ENCODE peak calls at places on chromosome 9, in ten cellular contexts. G, N, T, J, S, K, P, U, X and F are unnamed samples.

GRCh38 chr9:3491450-3491849 is 34.4 kb downstream of the RFX3 start:
- DNase-seq in G (no peak), N (no peak), T (no peak), J (no peak), S (no peak), K (no peak), P (no peak), U (no peak), X (no peak), F (no peak)

GRCh38 chr9:81737871-81738507 is 48.6 kb upstream of the TLE1 start:
- DNase-seq in G (peak; percentile 42), N (peak; percentile 89), T (peak; percentile 31), J (peak; percentile 73), S (peak; percentile 89), K (no peak), P (peak; percentile 74), U (peak; percentile 95), X (no peak), F (peak; percentile 88)

GRCh38 chr9:26170224-26170623 is 492.0 kb upstream of the TUSC1 start:
- DNase-seq in G (no peak), N (no peak), T (no peak), J (peak; percentile 85), S (no peak), K (no peak), P (no peak), U (no peak), X (no peak), F (no peak)

GRCh38 chr9:75410405-75410804 is 322.1 kb downstream of the OSTF1 start:
- DNase-seq in G (no peak), N (no peak), T (no peak), J (no peak), S (no peak), K (no peak), P (no peak), U (no peak), X (no peak), F (no peak)

GRCh38 chr9:28073278-28073677 is 500.0 kb upstream of the C9orf72 start:
- DNase-seq in G (no peak), N (peak; percentile 15), T (peak; percentile 40), J (peak; percentile 52), S (peak; percentile 62), K (peak; percentile 3), P (no peak), U (peak; percentile 63), X (no peak), F (peak; percentile 69)

GRCh38 chr9:113345165-113345564 is 4.2 kb upstream of the BSPRY start:
- DNase-seq in G (no peak), N (no peak), T (no peak), J (no peak), S (no peak), K (no peak), P (no peak), U (no peak), X (no peak), F (no peak)

GRCh38 chr9:5899292-5899691 is 8.6 kb downstream of the MLANA start:
- DNase-seq in G (no peak), N (no peak), T (no peak), J (no peak), S (peak; percentile 10), K (no peak), P (no peak), U (no peak), X (no peak), F (no peak)

GRCh38 chr9:134475051-134475790 is 149.0 kb downstream of the RXRA start:
- DNase-seq in G (no peak), N (no peak), T (peak; percentile 59), J (peak; percentile 87), S (no peak), K (no peak), P (peak; percentile 90), U (peak; percentile 64), X (no peak), F (no peak)

GRCh38 chr9:135139366-135139965 is 52.0 kb downstream of the OLFM1 start:
- DNase-seq in G (no peak), N (no peak), T (no peak), J (no peak), S (no peak), K (no peak), P (no peak), U (no peak), X (no peak), F (no peak)

GRCh38 chr9:134725605-134725940 is 84.0 kb downstream of the COL5A1 start:
- DNase-seq in G (peak; percentile 74), N (no peak), T (peak; percentile 61), J (no peak), S (peak; percentile 4), K (no peak), P (no peak), U (no peak), X (no peak), F (no peak)

GRCh38 chr9:79799691-79800345 is 228.1 kb downstream of the TLE4 start:
- DNase-seq in G (no peak), N (no peak), T (no peak), J (no peak), S (no peak), K (no peak), P (no peak), U (peak; percentile 6), X (no peak), F (no peak)

DNA sequence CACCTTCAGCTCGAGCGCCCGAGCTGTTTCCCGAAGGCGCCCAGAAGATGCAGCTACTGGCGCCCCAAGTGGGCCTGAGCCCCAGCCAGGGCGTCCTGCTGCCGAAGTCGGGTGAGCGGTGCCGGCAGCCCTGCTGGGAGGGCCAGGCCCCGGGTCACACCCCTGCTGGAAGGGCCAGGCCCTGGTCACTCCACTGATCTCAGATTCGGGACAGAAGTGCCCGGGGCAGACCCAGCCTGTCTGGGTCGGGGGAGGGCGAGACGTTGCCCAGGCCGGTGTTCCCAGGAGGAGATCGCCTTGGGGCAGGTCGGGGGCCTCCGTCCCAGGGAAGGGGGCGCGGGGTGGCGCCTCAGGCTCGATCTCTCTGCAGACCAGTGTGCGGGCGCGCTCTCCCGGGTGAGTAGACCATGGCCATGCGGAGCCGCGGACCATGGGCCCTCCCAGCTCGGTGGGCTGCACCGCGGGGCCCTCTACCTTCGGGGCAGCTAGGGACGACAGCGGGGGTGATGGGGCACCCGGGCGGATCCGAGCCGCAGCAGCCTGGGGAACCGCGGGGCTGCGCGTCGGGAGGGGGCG is 2.3 kb downstream of the LCNL1 start:
- DNase-seq in G (no peak), N (no peak), T (no peak), J (no peak), S (no peak), K (no peak), P (no peak), U (no peak), X (no peak), F (no peak)
- H3K4me3 ChIP-seq in G (no peak overlapping the region), N (no peak overlapping the region), T (no peak overlapping the region), J (no peak overlapping the region), S (no peak overlapping the region), K (no peak overlapping the region), P (no peak overlapping the region), U (no peak overlapping the region), X (no peak overlapping the region), F (no peak overlapping the region)

GRCh38 chr9:11319477-11320060 is 706.8 kb upstream of the PTPRD start:
- DNase-seq in G (no peak), N (no peak), T (no peak), J (no peak), S (peak; percentile 33), K (peak; percentile 4), P (no peak), U (peak; percentile 13), X (no peak), F (peak; percentile 51)
- TF ChIP-seq CTCF in G (no peak), N (peak; percentile 17), T (no peak), J (no peak), S (peak; percentile 60), K (peak; percentile 59), P (no peak), U (peak; percentile 79), X (no peak), F (peak; percentile 80)

DNA sequence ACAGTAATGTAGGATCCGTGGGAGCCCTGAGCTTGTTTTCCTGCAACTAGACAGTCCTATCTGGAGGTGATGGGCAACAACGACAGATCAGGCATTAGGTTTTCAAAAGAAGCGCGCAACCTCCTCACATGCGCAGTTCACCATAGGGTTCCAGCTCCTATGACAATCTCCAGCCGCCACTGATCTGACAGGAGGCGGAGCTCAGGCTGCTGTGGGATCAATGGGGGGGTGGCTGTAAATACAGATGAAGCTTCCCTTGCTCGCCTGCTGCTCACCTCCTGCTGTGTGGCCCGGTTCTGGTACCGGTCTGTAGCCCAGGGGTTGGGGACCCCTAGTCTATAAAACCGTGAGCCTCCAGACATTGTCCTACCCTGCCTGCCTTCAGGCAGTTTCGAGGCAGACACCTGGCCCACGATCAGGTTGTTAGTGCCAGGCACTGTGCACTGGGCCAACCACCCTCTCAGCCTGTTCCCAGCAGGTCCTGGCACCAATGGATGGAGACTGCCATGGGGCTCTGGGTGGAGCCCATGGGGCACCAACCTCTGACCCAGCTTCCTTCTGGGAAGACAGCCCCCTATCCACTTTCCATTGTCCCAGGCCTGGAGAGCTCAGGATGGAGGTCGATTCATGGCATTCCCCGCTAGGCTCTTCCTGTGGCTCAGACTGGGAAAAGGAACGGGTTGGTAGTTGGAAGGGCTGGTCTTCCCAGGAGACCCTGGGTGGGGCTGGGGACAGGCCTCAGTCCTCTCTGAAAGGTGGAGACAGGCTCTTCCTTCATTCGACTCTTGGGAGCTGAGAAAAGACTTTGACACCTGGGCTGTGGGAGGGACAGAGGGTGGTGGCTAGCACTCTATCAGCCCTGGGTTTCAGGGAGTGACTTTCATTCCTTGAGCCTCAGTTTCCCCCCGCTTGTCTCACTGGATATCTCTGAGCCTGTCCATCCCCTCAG is 1.7 kb downstream of the ENDOG start:
- DNase-seq in G (no peak), N (no peak), T (no peak), J (peak; percentile 49), S (peak; percentile 51), K (peak; percentile 88), P (no peak), U (no peak), X (no peak), F (no peak)
- H3K4me3 ChIP-seq in G (no peak overlapping the region), N (peak overlapping the region; percentile 54), T (peak overlapping the region; percentile 62), J (peak overlapping the region; percentile 71), S (peak overlapping the region; percentile 77), K (peak overlapping the region; percentile 60), P (peak overlapping the region; percentile 80), U (no peak overlapping the region), X (peak overlapping the region; percentile 71), F (peak overlapping the region; percentile 63)

GRCh38 chr9:130861372-130862180 is 26.5 kb downstream of the ABL1 start:
- DNase-seq in G (no peak), N (no peak), T (no peak), J (peak; percentile 51), S (no peak), K (no peak), P (no peak), U (no peak), X (no peak), F (no peak)

GRCh38 chr9:130858734-130859705 is 24.0 kb downstream of the ABL1 start:
- DNase-seq in G (no peak), N (no peak), T (no peak), J (no peak), S (no peak), K (no peak), P (no peak), U (no peak), X (no peak), F (no peak)

GRCh38 chr9:130862217-130862616 is 27.2 kb downstream of the ABL1 start:
- DNase-seq in G (no peak), N (no peak), T (no peak), J (no peak), S (no peak), K (no peak), P (no peak), U (no peak), X (no peak), F (no peak)

GRCh38 chr9:130862747-130863146 is 27.7 kb downstream of the ABL1 start:
- DNase-seq in G (no peak), N (no peak), T (no peak), J (no peak), S (no peak), K (no peak), P (no peak), U (no peak), X (no peak), F (no peak)

GRCh38 chr9:130860458-130861316 is 25.6 kb downstream of the ABL1 start:
- DNase-seq in G (peak; percentile 83), N (peak; percentile 26), T (no peak), J (peak; percentile 98), S (no peak), K (no peak), P (peak; percentile 96), U (peak; percentile 100), X (no peak), F (peak; percentile 87)
- TF ChIP-seq CTCF in G (peak; percentile 35), N (no peak), T (peak; percentile 31), J (peak; percentile 52), S (no peak), K (peak; percentile 53), P (peak; percentile 61), U (peak; percentile 45), X (no peak), F (peak; percentile 33)